ENCODE peak calls at places on chromosomes 1 and 21, in ten cellular contexts. One of them, this sample, is unnamed.

GRCh38 chr1:214427871-214428277 is 123.5 kb downstream of the PTPN14 start:
- DNase-seq in sigmoid colon: no peak
- DNase-seq in H1: no peak
- DNase-seq in adrenal gland: no peak
- DNase-seq in endothelial cell of umbilical vein: peak
- DNase-seq in A549: peak
- DNase-seq in heart left ventricle: no peak
- DNase-seq in suprapubic skin: no peak
- DNase-seq in tibial nerve: no peak
- DNase-seq in testis: no peak
- DNase-seq in this sample: no peak

GRCh38 chr1:14689996-14690614 is 91.6 kb downstream of the KAZN start:
- DNase-seq in H1: no peak
- DNase-seq in suprapubic skin: no peak
- DNase-seq in adrenal gland: no peak
- DNase-seq in A549: no peak
- DNase-seq in testis: no peak
- DNase-seq in heart left ventricle: no peak
- DNase-seq in endothelial cell of umbilical vein: no peak
- DNase-seq in sigmoid colon: no peak
- DNase-seq in tibial nerve: no peak
- DNase-seq in this sample: no peak

GRCh38 chr1:98661544-98662353 is at the start of gene SNX7:
- DNase-seq in A549: peak
- DNase-seq in H1: peak
- DNase-seq in testis: peak
- DNase-seq in adrenal gland: peak
- DNase-seq in sigmoid colon: peak
- DNase-seq in suprapubic skin: peak
- DNase-seq in endothelial cell of umbilical vein: peak
- DNase-seq in heart left ventricle: peak
- DNase-seq in tibial nerve: peak
- DNase-seq in this sample: no peak

GRCh38 chr1:196558424-196558823 is 49.8 kb downstream of the KCNT2 start:
- DNase-seq in testis: no peak
- DNase-seq in endothelial cell of umbilical vein: peak
- DNase-seq in adrenal gland: no peak
- DNase-seq in suprapubic skin: no peak
- DNase-seq in A549: peak
- DNase-seq in heart left ventricle: no peak
- DNase-seq in sigmoid colon: no peak
- DNase-seq in tibial nerve: peak
- DNase-seq in H1: no peak
- DNase-seq in this sample: no peak

GRCh38 chr1:223285452-223285851 is 78.5 kb downstream of the SUSD4 start:
- DNase-seq in endothelial cell of umbilical vein: no peak
- DNase-seq in suprapubic skin: no peak
- DNase-seq in adrenal gland: no peak
- DNase-seq in sigmoid colon: no peak
- DNase-seq in tibial nerve: no peak
- DNase-seq in A549: no peak
- DNase-seq in testis: no peak
- DNase-seq in heart left ventricle: no peak
- DNase-seq in H1: no peak
- DNase-seq in this sample: no peak

GRCh38 chr21:28627691-28628090 is 365.0 kb downstream of the LTN1 start:
- DNase-seq in suprapubic skin: no peak
- DNase-seq in sigmoid colon: no peak
- DNase-seq in H1: no peak
- DNase-seq in endothelial cell of umbilical vein: no peak
- DNase-seq in A549: no peak
- DNase-seq in tibial nerve: no peak
- DNase-seq in testis: no peak
- DNase-seq in heart left ventricle: no peak
- DNase-seq in adrenal gland: no peak
- DNase-seq in this sample: no peak

GRCh38 chr1:192810253-192810880 is 1.5 kb downstream of the RGS2 start:
- DNase-seq in adrenal gland: peak
- DNase-seq in A549: no peak
- DNase-seq in H1: no peak
- DNase-seq in endothelial cell of umbilical vein: peak
- DNase-seq in testis: no peak
- DNase-seq in sigmoid colon: peak
- DNase-seq in heart left ventricle: no peak
- DNase-seq in suprapubic skin: no peak
- DNase-seq in tibial nerve: no peak
- DNase-seq in this sample: no peak

GRCh38 chr1:171286032-171286705 is 27.8 kb upstream of the FMO4 start:
- DNase-seq in suprapubic skin: no peak
- DNase-seq in heart left ventricle: no peak
- DNase-seq in H1: no peak
- DNase-seq in endothelial cell of umbilical vein: no peak
- DNase-seq in testis: no peak
- DNase-seq in sigmoid colon: no peak
- DNase-seq in adrenal gland: no peak
- DNase-seq in A549: no peak
- DNase-seq in tibial nerve: no peak
- DNase-seq in this sample: peak

GRCh38 chr1:66940968-66941367 is 16.2 kb downstream of the MIER1 start:
- DNase-seq in tibial nerve: no peak
- DNase-seq in A549: no peak
- DNase-seq in H1: no peak
- DNase-seq in heart left ventricle: no peak
- DNase-seq in testis: no peak
- DNase-seq in endothelial cell of umbilical vein: no peak
- DNase-seq in adrenal gland: no peak
- DNase-seq in suprapubic skin: no peak
- DNase-seq in sigmoid colon: no peak
- DNase-seq in this sample: no peak

GRCh38 chr1:19734472-19734999 is 65.2 kb downstream of the TMCO4 start:
- DNase-seq in suprapubic skin: no peak
- DNase-seq in heart left ventricle: no peak
- DNase-seq in endothelial cell of umbilical vein: no peak
- DNase-seq in sigmoid colon: peak
- DNase-seq in adrenal gland: no peak
- DNase-seq in H1: no peak
- DNase-seq in A549: no peak
- DNase-seq in testis: no peak
- DNase-seq in tibial nerve: no peak
- DNase-seq in this sample: no peak

GRCh38 chr1:8356256-8357209 is 38.6 kb downstream of the SLC45A1 start:
- DNase-seq in H1: no peak
- DNase-seq in A549: no peak
- DNase-seq in testis: no peak
- DNase-seq in endothelial cell of umbilical vein: no peak
- DNase-seq in heart left ventricle: peak
- DNase-seq in suprapubic skin: no peak
- DNase-seq in tibial nerve: no peak
- DNase-seq in sigmoid colon: peak
- DNase-seq in adrenal gland: no peak
- DNase-seq in this sample: no peak

GRCh38 chr1:78370356-78370755 is 120.4 kb upstream of the PTGFR start:
- DNase-seq in heart left ventricle: no peak
- DNase-seq in tibial nerve: no peak
- DNase-seq in endothelial cell of umbilical vein: peak
- DNase-seq in sigmoid colon: no peak
- DNase-seq in testis: no peak
- DNase-seq in suprapubic skin: no peak
- DNase-seq in A549: no peak
- DNase-seq in adrenal gland: no peak
- DNase-seq in H1: no peak
- DNase-seq in this sample: no peak

GRCh38 chr1:206953126-206953525 is 6.9 kb upstream of the PIGR start:
- DNase-seq in H1: no peak
- DNase-seq in testis: no peak
- DNase-seq in sigmoid colon: no peak
- DNase-seq in A549: no peak
- DNase-seq in suprapubic skin: no peak
- DNase-seq in adrenal gland: no peak
- DNase-seq in endothelial cell of umbilical vein: no peak
- DNase-seq in heart left ventricle: no peak
- DNase-seq in tibial nerve: no peak
- DNase-seq in this sample: no peak

GRCh38 chr1:15950302-15950701 is 25.6 kb downstream of the ZBTB17 start:
- DNase-seq in endothelial cell of umbilical vein: no peak
- DNase-seq in testis: no peak
- DNase-seq in tibial nerve: no peak
- DNase-seq in H1: no peak
- DNase-seq in heart left ventricle: no peak
- DNase-seq in A549: no peak
- DNase-seq in adrenal gland: no peak
- DNase-seq in sigmoid colon: no peak
- DNase-seq in suprapubic skin: no peak
- DNase-seq in this sample: no peak

GRCh38 chr1:241603626-241604337 is 36.4 kb downstream of the CHML start:
- DNase-seq in suprapubic skin: no peak
- DNase-seq in tibial nerve: peak
- DNase-seq in sigmoid colon: no peak
- DNase-seq in testis: peak
- DNase-seq in H1: no peak
- DNase-seq in adrenal gland: no peak
- DNase-seq in heart left ventricle: no peak
- DNase-seq in A549: no peak
- DNase-seq in endothelial cell of umbilical vein: no peak
- DNase-seq in this sample: no peak

GRCh38 chr1:99599678-99600175 is 46.2 kb upstream of the PALMD start:
- DNase-seq in A549: peak
- DNase-seq in sigmoid colon: no peak
- DNase-seq in testis: peak
- DNase-seq in endothelial cell of umbilical vein: peak
- DNase-seq in adrenal gland: peak
- DNase-seq in suprapubic skin: no peak
- DNase-seq in H1: no peak
- DNase-seq in heart left ventricle: peak
- DNase-seq in tibial nerve: no peak
- DNase-seq in this sample: no peak

GRCh38 chr1:234899041-234899787 is 229.4 kb downstream of the TOMM20 start:
- DNase-seq in tibial nerve: no peak
- DNase-seq in H1: no peak
- DNase-seq in adrenal gland: peak
- DNase-seq in sigmoid colon: peak
- DNase-seq in suprapubic skin: no peak
- DNase-seq in testis: no peak
- DNase-seq in heart left ventricle: peak
- DNase-seq in endothelial cell of umbilical vein: peak
- DNase-seq in A549: no peak
- DNase-seq in this sample: no peak
- TF ChIP-seq POLR2A in tibial nerve: no peak
- TF ChIP-seq POLR2A in H1: no peak
- TF ChIP-seq POLR2A in adrenal gland: no peak
- TF ChIP-seq POLR2A in sigmoid colon: no peak
- TF ChIP-seq POLR2A in suprapubic skin: no peak
- TF ChIP-seq POLR2A in testis: no peak
- TF ChIP-seq POLR2A in heart left ventricle: no peak
- TF ChIP-seq POLR2A in endothelial cell of umbilical vein: no peak
- TF ChIP-seq POLR2A in A549: no peak
- TF ChIP-seq POLR2A in this sample: no peak

DNA sequence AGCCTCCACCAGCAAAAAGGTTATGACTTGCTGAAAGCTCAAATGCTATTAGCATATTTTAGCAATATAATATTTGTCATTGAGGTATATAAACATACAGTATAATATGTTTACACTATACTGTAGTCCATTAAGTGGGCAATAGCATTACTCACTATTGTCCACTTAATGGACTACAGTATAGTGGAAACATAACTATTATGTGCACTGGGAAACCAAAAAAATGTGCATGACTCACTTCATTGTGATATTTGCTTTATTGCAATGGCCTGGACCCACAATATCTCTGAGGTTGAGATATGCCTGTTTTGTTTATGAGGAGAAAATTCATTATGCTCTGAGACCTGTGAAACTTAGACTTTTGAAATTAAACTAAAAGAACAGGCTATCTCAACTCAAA is 300.0 kb downstream of the BARHL2 start:
- DNase-seq in A549: no peak
- DNase-seq in adrenal gland: no peak
- DNase-seq in tibial nerve: no peak
- DNase-seq in suprapubic skin: no peak
- DNase-seq in testis: no peak
- DNase-seq in endothelial cell of umbilical vein: no peak
- DNase-seq in heart left ventricle: no peak
- DNase-seq in sigmoid colon: no peak
- DNase-seq in H1: no peak
- DNase-seq in this sample: no peak
- H3K27ac ChIP-seq in A549: no peak
- H3K27ac ChIP-seq in adrenal gland: no peak
- H3K27ac ChIP-seq in tibial nerve: no peak
- H3K27ac ChIP-seq in suprapubic skin: no peak
- H3K27ac ChIP-seq in testis: no peak
- H3K27ac ChIP-seq in endothelial cell of umbilical vein: no peak
- H3K27ac ChIP-seq in heart left ventricle: no peak
- H3K27ac ChIP-seq in sigmoid colon: no peak
- H3K27ac ChIP-seq in H1: no peak
- H3K27ac ChIP-seq in this sample: no peak

GRCh38 chr1:43809097-43809673 is 101.8 kb downstream of the ST3GAL3 start:
- DNase-seq in H1: no peak
- DNase-seq in adrenal gland: no peak
- DNase-seq in testis: no peak
- DNase-seq in suprapubic skin: no peak
- DNase-seq in tibial nerve: no peak
- DNase-seq in heart left ventricle: no peak
- DNase-seq in endothelial cell of umbilical vein: no peak
- DNase-seq in sigmoid colon: no peak
- DNase-seq in A549: no peak
- DNase-seq in this sample: no peak
- TF ChIP-seq CTCF in H1: no peak
- TF ChIP-seq CTCF in adrenal gland: no peak
- TF ChIP-seq CTCF in testis: no peak
- TF ChIP-seq CTCF in suprapubic skin: no peak
- TF ChIP-seq CTCF in tibial nerve: no peak
- TF ChIP-seq CTCF in heart left ventricle: no peak
- TF ChIP-seq CTCF in endothelial cell of umbilical vein: no peak
- TF ChIP-seq CTCF in sigmoid colon: no peak
- TF ChIP-seq CTCF in A549: no peak
- TF ChIP-seq CTCF in this sample: no peak

DNA sequence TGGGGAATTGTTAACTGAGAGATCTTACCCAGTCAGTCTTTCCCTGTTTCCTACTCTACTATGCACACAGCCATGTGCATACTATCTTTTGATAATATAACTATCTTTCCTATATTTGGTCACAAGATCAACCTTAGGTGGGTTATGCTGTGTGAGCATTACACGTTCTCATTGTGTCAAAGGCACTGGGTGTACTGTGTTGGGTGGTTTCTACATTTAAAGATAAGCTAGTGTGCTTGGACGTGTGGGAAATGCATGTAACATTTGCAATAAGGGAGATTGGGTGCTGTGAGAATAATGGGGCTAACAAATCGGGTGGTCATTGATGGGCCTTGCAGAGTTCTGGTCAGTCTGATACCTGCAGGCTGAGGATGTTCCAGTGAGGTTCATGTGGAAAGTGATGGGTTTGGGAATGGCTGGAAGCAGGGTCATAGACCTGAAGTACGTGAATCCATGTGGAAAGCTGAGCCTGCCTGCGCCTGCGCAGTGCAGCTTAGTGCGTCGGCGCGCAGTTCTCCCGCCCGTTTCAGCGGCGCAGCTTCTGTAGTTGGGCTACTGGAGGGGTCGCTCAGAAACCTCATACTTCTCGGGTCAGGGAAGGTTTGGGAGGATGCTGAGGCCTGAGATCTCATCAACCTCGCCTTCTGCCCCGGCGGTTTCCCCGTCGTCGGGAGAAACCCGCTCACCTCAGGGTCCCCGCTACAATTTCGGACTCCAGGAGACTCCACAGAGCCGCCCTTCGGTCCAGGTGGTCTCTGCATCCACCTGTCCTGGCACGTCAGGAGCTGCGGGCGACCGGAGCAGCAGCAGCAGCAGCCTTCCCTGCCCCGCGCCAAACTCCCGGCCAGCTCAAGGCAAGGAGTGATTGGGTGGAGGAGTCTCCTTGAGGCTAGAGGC is at the start of gene MSH4:
- DNase-seq in endothelial cell of umbilical vein: no peak
- DNase-seq in testis: peak
- DNase-seq in sigmoid colon: no peak
- DNase-seq in suprapubic skin: no peak
- DNase-seq in A549: no peak
- DNase-seq in tibial nerve: no peak
- DNase-seq in adrenal gland: no peak
- DNase-seq in H1: no peak
- DNase-seq in heart left ventricle: no peak
- DNase-seq in this sample: no peak
- TF ChIP-seq POLR2A in endothelial cell of umbilical vein: no peak
- TF ChIP-seq POLR2A in testis: no peak
- TF ChIP-seq POLR2A in sigmoid colon: no peak
- TF ChIP-seq POLR2A in suprapubic skin: no peak
- TF ChIP-seq POLR2A in A549: no peak
- TF ChIP-seq POLR2A in tibial nerve: no peak
- TF ChIP-seq POLR2A in adrenal gland: no peak
- TF ChIP-seq POLR2A in H1: peak
- TF ChIP-seq POLR2A in heart left ventricle: no peak
- TF ChIP-seq POLR2A in this sample: no peak

This sample was measured in esophagus muscularis mucosa.